ENCODE peak calls at places on chromosomes 1 and 21, in five cellular contexts. B is HepG2, S is H1, J is GM12878, L is NT2/D1. Q is an unnamed sample.

GRCh38 chr1:28056129-28056925 is 32.1 kb downstream of the EYA3 start:
- DNase-seq in B (no peak), S (no peak), J (peak; percentile 69), L (no peak), Q (no peak)

GRCh38 chr1:51666463-51666862 is 49.6 kb downstream of the OSBPL9 start:
- DNase-seq in B (no peak), S (no peak), J (no peak), L (no peak), Q (no peak)

GRCh38 chr1:34165422-34165921 is 442 bp upstream of the CSMD2 start:
- DNase-seq in B (no peak), S (peak; percentile 59), J (no peak), L (no peak), Q (no peak)

GRCh38 chr1:6111571-6111970 is 65.9 kb downstream of the KCNAB2 start:
- DNase-seq in B (no peak), S (no peak), J (no peak), L (no peak), Q (no peak)

GRCh38 chr1:15799928-15800835 is 7.3 kb downstream of the UQCRHL start:
- DNase-seq in B (peak; percentile 98), S (peak; percentile 62), J (no peak), L (peak; percentile 25), Q (peak; percentile 37)

GRCh38 chr1:90613371-90613770 is 103.7 kb downstream of the BARHL2 start:
- DNase-seq in B (no peak), S (no peak), J (no peak), L (no peak), Q (no peak)

GRCh38 chr1:31936278-31936965 is 1.7 kb downstream of the PTP4A2 start:
- DNase-seq in B (no peak), S (no peak), J (no peak), L (no peak), Q (no peak)

GRCh38 chr1:199665371-199665770 is 362.1 kb upstream of the NR5A2 start:
- DNase-seq in B (no peak), S (no peak), J (no peak), L (no peak), Q (no peak)

GRCh38 chr21:46621457-46622182 is 13.9 kb upstream of the PRMT2 start:
- DNase-seq in B (peak; percentile 85), S (no peak), J (no peak), L (no peak), Q (no peak)

GRCh38 chr1:103218821-103219220 is 110.5 kb upstream of the COL11A1 start:
- DNase-seq in B (no peak), S (no peak), J (no peak), L (no peak), Q (no peak)

GRCh38 chr1:203129501-203130231 is 2.1 kb downstream of the ADORA1 start:
- DNase-seq in B (no peak), S (peak; percentile 34), J (no peak), L (no peak), Q (no peak)

GRCh38 chr1:230894032-230894431 is 25.7 kb upstream of the C1orf198 start:
- DNase-seq in B (no peak), S (no peak), J (no peak), L (no peak), Q (no peak)

GRCh38 chr21:40615503-40616376 is 231.2 kb downstream of the DSCAM start:
- DNase-seq in B (no peak), S (no peak), J (no peak), L (no peak), Q (no peak)

GRCh38 chr1:64857347-64857746 is 109.0 kb downstream of the JAK1 start:
- DNase-seq in B (no peak), S (no peak), J (no peak), L (no peak), Q (no peak)

GRCh38 chr1:64865105-64865757 is 101.1 kb downstream of the JAK1 start:
- DNase-seq in B (no peak), S (no peak), J (no peak), L (no peak), Q (no peak)

GRCh38 chr1:64856564-64856963 is 109.8 kb downstream of the JAK1 start:
- DNase-seq in B (no peak), S (no peak), J (no peak), L (no peak), Q (no peak)

GRCh38 chr1:64864018-64864945 is 102.1 kb downstream of the JAK1 start:
- DNase-seq in B (no peak), S (no peak), J (peak; percentile 92), L (no peak), Q (no peak)

DNA sequence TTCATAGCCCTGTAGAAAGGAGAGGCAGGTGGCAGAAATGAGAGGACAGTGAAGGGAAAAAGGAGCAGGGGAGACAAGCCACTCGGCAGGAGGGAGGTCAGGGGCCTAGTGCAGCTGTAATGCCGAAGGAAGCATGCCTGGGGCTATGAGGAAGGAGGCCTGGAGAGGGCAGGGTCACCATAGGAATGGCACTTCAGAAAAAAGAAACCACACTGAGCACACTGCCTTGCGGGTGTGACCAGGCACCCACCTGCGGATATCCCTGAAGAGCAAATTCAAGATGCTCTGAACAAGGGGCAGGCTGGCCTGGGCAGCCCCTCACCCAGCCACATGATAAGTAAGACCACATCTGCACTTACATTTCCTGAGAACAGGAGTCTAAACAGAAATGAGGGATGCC is 104.7 kb downstream of the JAK1 start:
- DNase-seq in B (peak; percentile 31), S (peak; percentile 62), J (no peak), L (peak; percentile 69), Q (peak; percentile 38)
- TF ChIP-seq SUZ12 in B (no peak), S (no peak), J (no peak), L (no peak), Q (no peak)

GRCh38 chr21:42568834-42569731 is 55.4 kb downstream of the SLC37A1 start:
- DNase-seq in B (no peak), S (no peak), J (no peak), L (no peak), Q (no peak)

GRCh38 chr21:42570362-42570761 is 56.7 kb downstream of the SLC37A1 start:
- DNase-seq in B (no peak), S (no peak), J (no peak), L (no peak), Q (no peak)

GRCh38 chr21:42570841-42571387 is 57.3 kb downstream of the SLC37A1 start:
- DNase-seq in B (no peak), S (no peak), J (no peak), L (no peak), Q (no peak)

GRCh38 chr21:42568377-42568776 is 54.7 kb downstream of the SLC37A1 start:
- DNase-seq in B (no peak), S (no peak), J (no peak), L (no peak), Q (no peak)

DNA sequence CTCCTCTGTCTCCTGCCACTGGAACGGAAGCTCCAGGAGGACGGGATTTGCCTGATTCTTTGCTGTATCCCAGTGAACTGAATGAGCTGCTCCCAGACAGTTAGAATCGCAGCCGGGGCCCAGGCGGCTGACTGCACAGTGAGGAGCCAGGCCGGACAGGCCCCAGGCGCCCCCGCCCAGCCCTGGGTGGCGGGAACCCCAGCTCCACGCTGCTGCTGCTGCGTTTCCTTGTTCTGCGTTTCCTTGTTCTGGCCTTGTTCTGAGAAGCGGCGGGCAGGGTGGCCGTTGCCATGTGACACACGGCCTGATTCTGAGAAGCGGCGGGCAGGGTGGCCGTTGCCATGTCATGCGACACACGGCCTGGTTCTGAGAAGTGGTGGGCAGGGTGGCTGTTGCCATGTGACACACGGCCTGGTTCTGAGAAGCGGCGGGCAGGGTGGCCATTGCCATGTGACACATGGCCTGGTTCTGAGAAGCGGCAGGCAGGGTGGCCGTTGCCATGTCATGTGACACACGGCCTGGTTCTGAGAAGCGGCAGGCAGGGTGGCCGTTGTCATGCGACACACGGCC is 56.2 kb downstream of the SLC37A1 start:
- DNase-seq in B (no peak), S (no peak), J (no peak), L (no peak), Q (no peak)
- TF ChIP-seq SUZ12 in B (no peak), S (no peak), J (no peak), L (no peak), Q (no peak)

DNA sequence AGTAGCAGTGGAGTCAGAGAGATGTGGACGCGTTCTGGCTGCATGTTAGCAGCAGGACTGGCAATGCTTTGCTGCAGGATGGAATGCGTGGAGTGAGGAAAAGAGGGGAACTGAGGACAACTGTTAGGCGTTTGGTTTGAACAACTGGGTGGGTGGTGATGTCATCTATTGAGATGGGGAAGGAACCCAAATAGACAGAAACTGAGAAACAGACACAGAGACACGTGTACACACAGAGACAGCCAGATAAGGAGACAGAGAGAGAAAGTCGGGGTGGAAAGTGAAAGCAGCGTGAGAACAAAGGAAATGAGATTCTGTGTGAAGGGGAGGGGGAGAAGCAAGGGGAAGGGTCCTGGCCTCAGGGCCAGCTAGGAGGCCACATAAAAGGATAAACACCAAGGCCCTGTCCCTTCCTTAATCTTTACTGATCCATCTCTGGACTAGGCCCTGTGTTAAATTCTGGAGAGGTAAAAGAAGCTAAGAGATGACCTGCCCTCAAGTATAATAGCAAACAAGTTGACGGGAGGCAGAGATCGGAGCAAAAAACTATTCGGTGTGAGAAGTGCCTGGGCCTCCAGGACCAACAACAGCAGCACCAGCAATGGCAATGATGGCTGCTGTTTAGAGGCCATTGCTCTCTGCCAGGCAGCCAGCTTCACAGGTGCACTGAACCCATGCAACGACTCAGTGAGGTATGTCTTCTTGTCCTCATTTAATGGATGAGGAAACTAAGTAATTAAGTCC is 31.6 kb downstream of the VWA5B1 start:
- DNase-seq in B (no peak), S (no peak), J (peak; percentile 51), L (no peak), Q (no peak)
- TF ChIP-seq SUZ12 in B (no peak), S (no peak), J (no peak), L (no peak), Q (no peak)

GRCh38 chr1:30263888-30264671 is 459.3 kb downstream of the MATN1 start:
- DNase-seq in B (no peak), S (no peak), J (no peak), L (no peak), Q (no peak)

GRCh38 chr1:30264672-30265025 is 458.7 kb downstream of the MATN1 start:
- DNase-seq in B (no peak), S (no peak), J (no peak), L (no peak), Q (no peak)

GRCh38 chr1:30263405-30263804 is 460.0 kb downstream of the MATN1 start:
- DNase-seq in B (no peak), S (no peak), J (no peak), L (no peak), Q (no peak)

GRCh38 chr1:30267046-30267445 is 456.3 kb downstream of the MATN1 start:
- DNase-seq in B (no peak), S (no peak), J (no peak), L (no peak), Q (no peak)

DNA sequence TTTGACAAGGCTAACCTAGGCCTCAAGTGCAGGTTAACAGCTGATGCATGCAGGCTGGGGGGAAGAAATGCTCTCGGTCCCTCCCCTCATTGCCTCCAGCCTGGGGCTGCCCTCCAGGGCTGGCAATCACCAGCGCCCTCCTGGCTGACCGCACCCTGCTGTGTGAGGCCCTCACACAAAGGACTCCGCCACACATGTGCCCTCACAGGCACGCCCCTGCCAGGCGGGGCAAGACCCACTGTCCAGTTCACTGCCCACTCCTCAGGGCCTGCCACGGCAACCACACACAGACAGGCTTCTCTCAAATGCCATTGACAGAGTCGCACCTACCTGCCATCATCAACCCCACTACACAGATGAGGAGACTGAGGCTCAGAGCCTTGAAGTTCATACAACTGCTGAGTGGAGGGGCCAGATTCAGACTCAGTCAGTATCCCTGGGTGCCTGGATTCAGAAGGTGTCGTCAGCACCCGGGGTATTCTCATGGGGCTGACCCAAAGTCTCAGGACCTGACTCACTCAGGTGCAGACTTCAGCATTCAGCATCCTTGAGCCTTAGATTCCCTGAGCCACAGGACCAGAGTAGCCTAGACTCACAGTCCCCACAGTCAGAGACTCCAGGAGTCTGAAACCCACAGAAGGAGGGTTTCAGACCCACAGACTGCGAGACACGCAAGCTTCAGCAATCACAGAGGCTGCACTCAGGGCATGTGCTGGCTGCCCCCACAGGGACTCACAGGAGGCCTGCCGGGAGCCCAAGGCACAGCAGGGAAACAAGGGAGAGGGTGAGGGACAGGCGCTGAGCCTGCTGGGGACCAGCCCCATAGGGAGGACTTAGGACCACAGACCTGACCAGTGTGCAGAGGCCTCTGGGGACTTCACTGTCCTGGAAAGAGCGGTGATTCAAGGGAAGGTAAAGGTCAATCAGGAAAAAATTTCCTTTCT is 458.0 kb downstream of the MATN1 start:
- DNase-seq in B (no peak), S (no peak), J (no peak), L (no peak), Q (no peak)
- TF ChIP-seq SUZ12 in B (no peak), S (no peak), J (no peak), L (no peak), Q (no peak)